ENCODE peak calls at places on chromosomes 2 and 18, in nine cellular contexts. One of them, this sample, is unnamed.

GRCh38 chr2:229372207-229372606 is 101.1 kb upstream of the PID1 start:
- DNase-seq in heart left ventricle: no peak
- DNase-seq in prostate gland: no peak
- DNase-seq in stomach: no peak
- DNase-seq in Peyer's patch: no peak
- DNase-seq in IMR-90: no peak
- DNase-seq in tibial nerve: no peak
- DNase-seq in K562: no peak
- DNase-seq in transverse colon: no peak
- DNase-seq in this sample: no peak

GRCh38 chr2:106119074-106119473 is 75.0 kb downstream of the UXS1 start:
- DNase-seq in heart left ventricle: no peak
- DNase-seq in prostate gland: no peak
- DNase-seq in stomach: no peak
- DNase-seq in Peyer's patch: no peak
- DNase-seq in IMR-90: no peak
- DNase-seq in tibial nerve: no peak
- DNase-seq in K562: no peak
- DNase-seq in transverse colon: no peak
- DNase-seq in this sample: no peak

GRCh38 chr2:225431387-225431786 is 31.9 kb downstream of the NYAP2 start:
- DNase-seq in heart left ventricle: no peak
- DNase-seq in prostate gland: no peak
- DNase-seq in stomach: no peak
- DNase-seq in Peyer's patch: no peak
- DNase-seq in IMR-90: no peak
- DNase-seq in tibial nerve: no peak
- DNase-seq in K562: no peak
- DNase-seq in transverse colon: no peak
- DNase-seq in this sample: no peak

GRCh38 chr2:240611601-240612210 is 13.6 kb upstream of the GPR35 start:
- DNase-seq in heart left ventricle: no peak
- DNase-seq in prostate gland: no peak
- DNase-seq in stomach: no peak
- DNase-seq in Peyer's patch: peak
- DNase-seq in IMR-90: no peak
- DNase-seq in tibial nerve: no peak
- DNase-seq in K562: no peak
- DNase-seq in transverse colon: no peak
- DNase-seq in this sample: no peak

GRCh38 chr2:128775401-128776285 is 457.0 kb upstream of the HS6ST1 start:
- DNase-seq in heart left ventricle: no peak
- DNase-seq in prostate gland: no peak
- DNase-seq in stomach: peak
- DNase-seq in Peyer's patch: no peak
- DNase-seq in IMR-90: no peak
- DNase-seq in tibial nerve: no peak
- DNase-seq in K562: no peak
- DNase-seq in transverse colon: no peak
- DNase-seq in this sample: no peak

GRCh38 chr2:64119369-64119768 is 24.9 kb downstream of the PELI1 start:
- DNase-seq in heart left ventricle: no peak
- DNase-seq in prostate gland: no peak
- DNase-seq in stomach: no peak
- DNase-seq in Peyer's patch: no peak
- DNase-seq in IMR-90: no peak
- DNase-seq in tibial nerve: no peak
- DNase-seq in K562: no peak
- DNase-seq in transverse colon: no peak
- DNase-seq in this sample: no peak

GRCh38 chr18:43931439-43931838 is 654.1 kb upstream of the SYT4 start:
- DNase-seq in heart left ventricle: no peak
- DNase-seq in prostate gland: no peak
- DNase-seq in stomach: no peak
- DNase-seq in Peyer's patch: no peak
- DNase-seq in IMR-90: no peak
- DNase-seq in tibial nerve: no peak
- DNase-seq in K562: no peak
- DNase-seq in transverse colon: no peak
- DNase-seq in this sample: no peak

GRCh38 chr2:15729001-15729400 is 137.3 kb downstream of the DDX1 start:
- DNase-seq in heart left ventricle: no peak
- DNase-seq in prostate gland: no peak
- DNase-seq in stomach: peak
- DNase-seq in Peyer's patch: no peak
- DNase-seq in IMR-90: no peak
- DNase-seq in tibial nerve: no peak
- DNase-seq in K562: no peak
- DNase-seq in transverse colon: no peak
- DNase-seq in this sample: no peak

DNA sequence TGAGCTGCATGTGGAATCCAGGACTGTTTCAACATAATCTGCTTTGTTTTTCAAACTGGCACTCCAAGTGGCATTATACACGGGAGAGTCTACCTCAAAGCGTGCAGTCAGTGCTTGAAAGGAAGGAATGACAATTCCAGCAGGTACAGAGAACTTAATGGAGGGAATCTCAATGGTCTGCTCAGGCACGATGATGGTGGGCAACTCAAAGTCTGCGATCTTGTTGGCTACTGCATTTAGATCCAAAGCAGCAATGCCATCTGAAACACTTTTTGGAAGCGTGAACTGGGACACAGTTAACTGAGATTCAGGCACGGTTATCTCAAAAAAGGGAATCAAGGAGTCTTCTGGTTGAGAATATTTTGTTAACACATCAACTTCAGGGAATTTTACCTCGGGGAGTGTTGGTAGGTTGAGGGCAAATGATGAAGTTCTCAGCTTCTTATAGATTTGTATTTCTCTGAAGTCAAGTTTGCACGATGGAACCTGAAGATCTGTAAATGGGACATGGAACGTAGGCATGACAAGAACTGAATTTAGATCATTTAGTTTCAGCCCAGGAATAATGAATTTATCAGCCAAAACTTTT is 38.7 kb downstream of the APOB start:
- DNase-seq in heart left ventricle: no peak
- DNase-seq in prostate gland: no peak
- DNase-seq in stomach: no peak
- DNase-seq in Peyer's patch: no peak
- DNase-seq in IMR-90: no peak
- DNase-seq in tibial nerve: no peak
- DNase-seq in K562: no peak
- DNase-seq in transverse colon: no peak
- DNase-seq in this sample: no peak
- TF ChIP-seq POLR2A in heart left ventricle: no peak
- TF ChIP-seq POLR2A in prostate gland: no peak
- TF ChIP-seq POLR2A in stomach: no peak
- TF ChIP-seq POLR2A in Peyer's patch: no peak
- TF ChIP-seq POLR2A in IMR-90: no peak
- TF ChIP-seq POLR2A in tibial nerve: no peak
- TF ChIP-seq POLR2A in K562: no peak
- TF ChIP-seq POLR2A in transverse colon: no peak
- TF ChIP-seq POLR2A in this sample: no peak

GRCh38 chr2:45823723-45824206 is 172.3 kb downstream of the PRKCE start:
- DNase-seq in heart left ventricle: peak
- DNase-seq in prostate gland: peak
- DNase-seq in stomach: peak
- DNase-seq in Peyer's patch: no peak
- DNase-seq in IMR-90: no peak
- DNase-seq in tibial nerve: no peak
- DNase-seq in K562: no peak
- DNase-seq in transverse colon: peak
- DNase-seq in this sample: no peak
- TF ChIP-seq POLR2A in heart left ventricle: no peak
- TF ChIP-seq POLR2A in prostate gland: peak
- TF ChIP-seq POLR2A in stomach: no peak
- TF ChIP-seq POLR2A in Peyer's patch: no peak
- TF ChIP-seq POLR2A in IMR-90: no peak
- TF ChIP-seq POLR2A in tibial nerve: no peak
- TF ChIP-seq POLR2A in K562: no peak
- TF ChIP-seq POLR2A in transverse colon: no peak
- TF ChIP-seq POLR2A in this sample: no peak

GRCh38 chr2:199850718-199851498 is at the start of gene FTCDNL1:
- DNase-seq in heart left ventricle: peak
- DNase-seq in prostate gland: peak
- DNase-seq in stomach: peak
- DNase-seq in Peyer's patch: peak
- DNase-seq in IMR-90: peak
- DNase-seq in tibial nerve: peak
- DNase-seq in K562: peak
- DNase-seq in transverse colon: peak
- DNase-seq in this sample: no peak
- TF ChIP-seq POLR2A in heart left ventricle: no peak
- TF ChIP-seq POLR2A in prostate gland: no peak
- TF ChIP-seq POLR2A in stomach: no peak
- TF ChIP-seq POLR2A in Peyer's patch: no peak
- TF ChIP-seq POLR2A in IMR-90: no peak
- TF ChIP-seq POLR2A in tibial nerve: peak
- TF ChIP-seq POLR2A in K562: peak
- TF ChIP-seq POLR2A in transverse colon: no peak
- TF ChIP-seq POLR2A in this sample: no peak

GRCh38 chr2:127707890-127708648 is 6.8 kb downstream of the SFT2D3 start:
- DNase-seq in heart left ventricle: no peak
- DNase-seq in prostate gland: no peak
- DNase-seq in stomach: no peak
- DNase-seq in Peyer's patch: no peak
- DNase-seq in IMR-90: no peak
- DNase-seq in tibial nerve: no peak
- DNase-seq in K562: no peak
- DNase-seq in transverse colon: no peak
- DNase-seq in this sample: peak
- TF ChIP-seq POLR2A in heart left ventricle: no peak
- TF ChIP-seq POLR2A in prostate gland: no peak
- TF ChIP-seq POLR2A in stomach: no peak
- TF ChIP-seq POLR2A in Peyer's patch: no peak
- TF ChIP-seq POLR2A in IMR-90: no peak
- TF ChIP-seq POLR2A in tibial nerve: no peak
- TF ChIP-seq POLR2A in K562: no peak
- TF ChIP-seq POLR2A in transverse colon: no peak
- TF ChIP-seq POLR2A in this sample: no peak

GRCh38 chr2:85477884-85478283 is 59.4 kb downstream of the SH2D6 start:
- DNase-seq in heart left ventricle: no peak
- DNase-seq in prostate gland: no peak
- DNase-seq in stomach: no peak
- DNase-seq in Peyer's patch: no peak
- DNase-seq in IMR-90: no peak
- DNase-seq in tibial nerve: no peak
- DNase-seq in K562: no peak
- DNase-seq in transverse colon: no peak
- DNase-seq in this sample: no peak

GRCh38 chr2:85476624-85477023 is 58.1 kb downstream of the SH2D6 start:
- DNase-seq in heart left ventricle: no peak
- DNase-seq in prostate gland: no peak
- DNase-seq in stomach: no peak
- DNase-seq in Peyer's patch: no peak
- DNase-seq in IMR-90: no peak
- DNase-seq in tibial nerve: no peak
- DNase-seq in K562: no peak
- DNase-seq in transverse colon: no peak
- DNase-seq in this sample: no peak

GRCh38 chr2:85485815-85486214 is 53.2 kb upstream of the MAT2A start:
- DNase-seq in heart left ventricle: no peak
- DNase-seq in prostate gland: no peak
- DNase-seq in stomach: no peak
- DNase-seq in Peyer's patch: no peak
- DNase-seq in IMR-90: no peak
- DNase-seq in tibial nerve: no peak
- DNase-seq in K562: no peak
- DNase-seq in transverse colon: no peak
- DNase-seq in this sample: no peak

GRCh38 chr2:85481818-85482777 is 56.9 kb upstream of the MAT2A start:
- DNase-seq in heart left ventricle: no peak
- DNase-seq in prostate gland: no peak
- DNase-seq in stomach: no peak
- DNase-seq in Peyer's patch: no peak
- DNase-seq in IMR-90: no peak
- DNase-seq in tibial nerve: no peak
- DNase-seq in K562: no peak
- DNase-seq in transverse colon: no peak
- DNase-seq in this sample: no peak
- TF ChIP-seq POLR2A in heart left ventricle: no peak
- TF ChIP-seq POLR2A in prostate gland: no peak
- TF ChIP-seq POLR2A in stomach: no peak
- TF ChIP-seq POLR2A in Peyer's patch: no peak
- TF ChIP-seq POLR2A in IMR-90: no peak
- TF ChIP-seq POLR2A in tibial nerve: no peak
- TF ChIP-seq POLR2A in K562: no peak
- TF ChIP-seq POLR2A in transverse colon: no peak
- TF ChIP-seq POLR2A in this sample: no peak

This sample was measured in esophagus muscularis mucosa.